ENCODE peak calls at places on chromosomes 6 and 20, in seven cellular contexts. V is heart left ventricle, K is mucosa of descending colon, E is BJ, W is fibroblast of mammary gland, I is right atrium auricular region, Y is adipocyte. A is an unnamed sample.

GRCh38 chr6:30076333-30076732 is 764 bp upstream of the RNF39 start:
- DNase-seq in V (no peak), K (no peak), E (no peak), W (no peak), I (no peak), Y (no peak), A (no peak)

GRCh38 chr20:10843161-10843711 is 169.4 kb upstream of the JAG1 start:
- DNase-seq in V (no peak), K (no peak), E (no peak), W (peak), I (no peak), Y (no peak), A (no peak)

GRCh38 chr20:728022-728944 is 40.0 kb downstream of the SLC52A3 start:
- DNase-seq in V (peak), K (peak), E (no peak), W (peak), I (no peak), Y (peak), A (peak)

GRCh38 chr20:61797200-61797599 is 268.5 kb downstream of the TAF4 start:
- DNase-seq in V (no peak), K (no peak), E (no peak), W (no peak), I (no peak), Y (no peak), A (no peak)

GRCh38 chr6:125041740-125042459 is 79.7 kb downstream of the RNF217 start:
- DNase-seq in V (no peak), K (no peak), E (no peak), W (peak), I (no peak), Y (peak), A (no peak)

GRCh38 chr6:164554700-164555479 is 754.5 kb downstream of the C6orf118 start:
- DNase-seq in V (peak), K (no peak), E (no peak), W (no peak), I (no peak), Y (no peak), A (no peak)

GRCh38 chr6:34491091-34491430 is 25.2 kb downstream of the PACSIN1 start:
- DNase-seq in V (no peak), K (peak), E (no peak), W (peak), I (no peak), Y (peak), A (no peak)

GRCh38 chr20:1211954-1212497 is 8.8 kb downstream of the C20orf202 start:
- DNase-seq in V (no peak), K (no peak), E (no peak), W (no peak), I (no peak), Y (no peak), A (no peak)

GRCh38 chr20:63357921-63358905 is 2.9 kb downstream of the CHRNA4 start:
- DNase-seq in V (peak), K (no peak), E (no peak), W (no peak), I (no peak), Y (no peak), A (peak)

GRCh38 chr20:905999-906520 is 10.1 kb downstream of the ANGPT4 start:
- DNase-seq in V (no peak), K (no peak), E (no peak), W (no peak), I (no peak), Y (no peak), A (no peak)

GRCh38 chr6:117481278-117481925 is 1.1 kb upstream of the DCBLD1 start:
- DNase-seq in V (no peak), K (peak), E (no peak), W (no peak), I (no peak), Y (no peak), A (no peak)
- H3K4me3 ChIP-seq in V (peak), K (no peak), E (no peak), W (no peak), I (no peak), Y (no peak), A (no peak)

DNA sequence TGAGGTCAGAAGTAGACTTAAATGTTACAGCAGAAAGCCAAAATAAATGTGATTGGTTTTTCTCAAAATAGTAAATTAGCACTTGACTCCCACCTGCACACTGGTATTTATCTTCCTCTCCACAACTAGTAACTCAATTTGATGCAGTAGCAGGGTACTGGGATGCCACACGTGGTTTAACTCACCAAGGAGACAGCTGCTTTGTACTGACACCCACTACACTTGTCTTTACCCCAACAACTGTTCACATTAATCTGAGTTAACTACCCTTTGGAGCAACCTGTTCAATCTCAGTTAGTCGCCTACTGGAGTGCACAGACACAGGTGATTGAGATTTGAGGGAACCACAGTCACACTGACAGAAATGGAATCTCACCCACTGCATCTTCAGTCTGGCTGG is 242.1 kb downstream of the PRKN start:
- DNase-seq in V (no peak), K (no peak), E (no peak), W (no peak), I (no peak), Y (no peak), A (no peak)
- H3K4me3 ChIP-seq in V (peak), K (no peak), E (no peak), W (no peak), I (no peak), Y (no peak), A (peak)

DNA sequence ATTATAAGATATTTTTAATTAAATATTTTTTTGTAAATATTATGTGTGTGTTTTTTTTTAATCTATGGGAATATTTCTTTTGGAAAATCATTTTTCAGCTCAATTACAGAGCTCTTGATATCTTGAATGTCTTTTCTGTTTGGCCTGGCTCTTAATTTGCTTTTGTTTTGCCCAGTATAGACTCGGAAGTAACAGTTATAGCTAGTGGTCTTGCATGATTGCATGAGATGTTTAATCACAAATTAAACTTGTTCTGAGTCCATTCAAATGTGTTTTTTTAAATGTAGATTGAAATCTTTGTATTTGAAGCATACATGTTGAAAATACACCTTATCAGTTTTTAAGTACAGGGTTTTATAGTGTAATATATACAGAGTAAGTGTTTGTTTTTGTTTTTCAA is 2.6 kb downstream of the ID4 start:
- DNase-seq in V (no peak), K (no peak), E (no peak), W (no peak), I (no peak), Y (no peak), A (no peak)
- H3K4me3 ChIP-seq in V (peak), K (no peak), E (no peak), W (no peak), I (peak), Y (peak), A (no peak)

GRCh38 chr6:42043787-42044475 is 6.4 kb upstream of the TAF8 start:
- DNase-seq in V (peak), K (peak), E (no peak), W (peak), I (peak), Y (peak), A (peak)
- H3K4me3 ChIP-seq in V (no peak), K (no peak), E (no peak), W (no peak), I (no peak), Y (no peak), A (no peak)

DNA sequence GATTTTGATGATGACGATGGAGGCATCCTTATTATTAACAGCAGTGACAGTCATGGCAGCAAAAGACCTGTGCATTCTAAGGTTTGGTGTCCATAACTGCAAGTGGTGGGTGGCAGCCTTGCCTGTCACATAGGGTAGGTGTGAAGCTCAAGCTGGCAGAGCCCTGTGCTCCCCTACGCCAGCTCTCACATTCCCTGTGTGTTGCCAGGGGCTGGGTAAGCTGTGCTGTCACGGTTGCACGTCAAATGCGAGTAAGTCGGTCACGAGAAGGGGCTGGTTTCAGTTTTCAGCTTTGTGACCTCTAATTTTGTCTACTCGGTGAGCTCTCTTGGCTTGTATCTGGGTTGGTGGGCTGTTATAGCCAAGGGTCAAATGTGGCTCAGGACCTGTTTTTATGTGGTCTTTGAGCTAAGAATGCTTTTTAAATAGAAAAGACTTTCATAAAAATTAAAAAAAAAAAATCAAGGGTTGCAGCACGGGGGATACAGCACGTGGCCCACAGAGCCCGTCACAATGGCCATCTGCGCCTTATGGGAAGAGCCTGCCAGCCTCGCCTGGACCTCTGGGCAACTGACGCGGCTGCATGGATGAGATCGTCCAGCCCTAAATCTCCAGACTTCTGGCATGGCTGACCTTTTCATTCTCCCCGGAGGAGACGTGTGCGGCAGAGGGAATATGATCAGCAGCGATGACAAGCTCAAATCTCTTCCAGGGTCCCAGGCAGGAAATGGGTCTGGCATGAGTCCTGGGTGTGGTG is 148.5 kb downstream of the PHACTR3 start:
- DNase-seq in V (no peak), K (no peak), E (no peak), W (no peak), I (no peak), Y (peak), A (peak)
- H3K4me3 ChIP-seq in V (no peak), K (no peak), E (no peak), W (no peak), I (no peak), Y (no peak), A (no peak)

DNA sequence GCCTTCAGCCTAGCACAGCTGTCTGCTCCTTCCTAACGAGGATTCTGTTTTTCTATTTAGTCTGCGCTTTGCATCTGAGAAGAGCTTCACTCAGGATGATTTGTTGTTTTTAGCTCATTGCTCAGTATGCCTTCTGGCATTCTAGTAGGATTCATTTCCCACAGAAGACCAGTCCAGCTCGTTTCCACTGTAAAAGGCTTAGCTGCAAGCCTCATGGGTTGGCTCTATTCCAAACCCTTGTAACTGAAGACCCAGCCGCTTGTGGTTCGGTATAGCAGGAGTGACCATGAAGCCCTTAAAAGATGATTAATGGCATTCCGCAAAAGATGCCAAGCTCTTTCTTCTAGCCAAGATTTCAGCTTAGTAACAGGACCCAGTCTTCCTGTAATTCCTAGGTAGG is 7.2 kb downstream of the ADGRF1 start:
- DNase-seq in V (peak), K (no peak), E (peak), W (peak), I (no peak), Y (peak), A (peak)
- H3K4me3 ChIP-seq in V (no peak), K (no peak), E (no peak), W (no peak), I (no peak), Y (no peak), A (no peak)

DNA sequence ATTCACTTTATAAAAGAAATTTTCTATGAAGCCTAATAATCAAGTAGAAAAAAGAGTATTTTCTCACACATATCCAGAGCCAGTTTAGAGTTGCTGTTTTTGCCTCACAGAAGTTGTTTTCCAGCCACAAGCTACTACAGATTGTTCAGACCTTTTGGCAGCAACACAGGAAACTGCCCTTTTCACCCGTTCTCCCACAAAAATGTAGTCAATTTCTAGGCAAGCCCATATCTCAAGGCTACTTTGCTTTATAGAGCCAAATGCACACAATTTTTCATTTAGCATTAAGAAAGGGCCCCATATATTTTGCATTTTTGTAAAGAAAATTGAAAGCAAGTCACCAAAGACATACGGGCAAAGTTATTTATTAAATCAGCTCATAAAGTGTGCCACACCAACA is 49.5 kb downstream of the EPB41L2 start:
- DNase-seq in V (peak), K (no peak), E (peak), W (peak), I (no peak), Y (peak), A (no peak)
- H3K4me3 ChIP-seq in V (peak), K (no peak), E (no peak), W (no peak), I (no peak), Y (peak), A (no peak)

GRCh38 chr6:149861603-149862423 is 2.3 kb downstream of the LRP11 start:
- DNase-seq in V (no peak), K (no peak), E (no peak), W (no peak), I (no peak), Y (no peak), A (no peak)
- H3K4me3 ChIP-seq in V (no peak), K (no peak), E (no peak), W (peak), I (no peak), Y (peak), A (no peak)